ENCODE peak calls at places on chromosomes 16 and 17, in four cellular contexts. Z, W, B and A are unnamed samples.

GRCh38 chr16:85627835-85628556 is 14.9 kb downstream of the GSE1 start:
- DNase-seq in Z (no peak), W (no peak), B (no peak), A (no peak)

GRCh38 chr17:74768069-74768762 is 7.9 kb downstream of the NAT9 start:
- DNase-seq in Z (no peak), W (no peak), B (no peak), A (no peak)

GRCh38 chr16:69799601-69800000 is 37.5 kb downstream of the WWP2 start:
- DNase-seq in Z (no peak), W (no peak), B (no peak), A (no peak)

GRCh38 chr17:10526517-10526916 is 8.2 kb upstream of the MYH1 start:
- DNase-seq in Z (no peak), W (no peak), B (no peak), A (no peak)

GRCh38 chr16:22775220-22775912 is 38.6 kb upstream of the HS3ST2 start:
- DNase-seq in Z (no peak), W (no peak), B (no peak), A (no peak)

GRCh38 chr17:29451338-29451737 is 61.2 kb downstream of the TAOK1 start:
- DNase-seq in Z (no peak), W (no peak), B (no peak), A (no peak)

GRCh38 chr17:66906321-66907278 is 57.9 kb upstream of the CACNG4 start:
- DNase-seq in Z (peak; percentile 74), W (peak; percentile 81), B (peak; percentile 25), A (peak; percentile 73)

GRCh38 chr17:39219647-39220154 is 6.0 kb downstream of the STAC2 start:
- DNase-seq in Z (no peak), W (no peak), B (no peak), A (no peak)

GRCh38 chr17:30831257-30831656 is 509 bp upstream of the ATAD5 start:
- DNase-seq in Z (no peak), W (no peak), B (no peak), A (peak; percentile 66)

GRCh38 chr16:64089697-64090096 is 1032.2 kb downstream of the CDH11 start:
- DNase-seq in Z (peak; percentile 50), W (no peak), B (no peak), A (no peak)

GRCh38 chr17:42288985-42289862 is 926 bp downstream of the STAT5A start:
- DNase-seq in Z (no peak), W (peak; percentile 48), B (no peak), A (peak; percentile 83)

GRCh38 chr17:39178516-39178915 is 12.6 kb upstream of the ARL5C start:
- DNase-seq in Z (no peak), W (no peak), B (no peak), A (no peak)

GRCh38 chr17:73316919-73317505 is 5.2 kb upstream of the CDC42EP4 start:
- DNase-seq in Z (no peak), W (no peak), B (peak; percentile 70), A (no peak)

GRCh38 chr16:27801259-27801945 is 251.5 kb downstream of the KATNIP start:
- DNase-seq in Z (no peak), W (no peak), B (no peak), A (no peak)

GRCh38 chr16:87441886-87442580 is 49.9 kb downstream of the MAP1LC3B start:
- DNase-seq in Z (no peak), W (no peak), B (no peak), A (no peak)

GRCh38 chr16:67942200-67942509 is 1.8 kb downstream of the LCAT start:
- DNase-seq in Z (peak; percentile 61), W (peak; percentile 78), B (no peak), A (peak; percentile 71)

GRCh38 chr17:52157161-52157560 is 1.4 kb downstream of the CA10 start:
- DNase-seq in Z (no peak), W (no peak), B (no peak), A (no peak)

GRCh38 chr17:15309236-15309635 is 32.2 kb downstream of the TEKT3 start:
- DNase-seq in Z (no peak), W (no peak), B (no peak), A (no peak)

GRCh38 chr17:61634942-61635538 is 44.0 kb upstream of the NACA2 start:
- DNase-seq in Z (no peak), W (no peak), B (no peak), A (no peak)

GRCh38 chr17:44278006-44278405 is 10.1 kb upstream of the SLC4A1 start:
- DNase-seq in Z (no peak), W (no peak), B (no peak), A (no peak)

GRCh38 chr16:84595052-84595481 is 22.8 kb downstream of the COTL1 start:
- DNase-seq in Z (no peak), W (no peak), B (no peak), A (no peak)

GRCh38 chr16:23608194-23608593 is 12.1 kb upstream of the NDUFAB1 start:
- DNase-seq in Z (no peak), W (no peak), B (no peak), A (no peak)

GRCh38 chr17:64491995-64492394 is 4.9 kb downstream of the POLG2 start:
- DNase-seq in Z (no peak), W (no peak), B (no peak), A (no peak)

GRCh38 chr17:21742326-21742725 is 50.0 kb downstream of the KCNJ18 start:
- DNase-seq in Z (no peak), W (no peak), B (no peak), A (peak; percentile 11)

GRCh38 chr17:63309021-63309420 is 137.1 kb downstream of the CYB561 start:
- DNase-seq in Z (no peak), W (no peak), B (no peak), A (no peak)

GRCh38 chr17:11805952-11806351 is 191.3 kb downstream of the ZNF18 start:
- DNase-seq in Z (no peak), W (no peak), B (no peak), A (no peak)

GRCh38 chr16:19283637-19284036 is 1.9 kb upstream of the CLEC19A start:
- DNase-seq in Z (no peak), W (no peak), B (no peak), A (no peak)

GRCh38 chr17:81018044-81018802 is 16.7 kb upstream of the BAIAP2 start:
- DNase-seq in Z (no peak), W (no peak), B (peak; percentile 4), A (peak; percentile 55)

GRCh38 chr16:56783332-56783731 is 53.4 kb downstream of the NUP93 start:
- DNase-seq in Z (no peak), W (no peak), B (no peak), A (no peak)

DNA sequence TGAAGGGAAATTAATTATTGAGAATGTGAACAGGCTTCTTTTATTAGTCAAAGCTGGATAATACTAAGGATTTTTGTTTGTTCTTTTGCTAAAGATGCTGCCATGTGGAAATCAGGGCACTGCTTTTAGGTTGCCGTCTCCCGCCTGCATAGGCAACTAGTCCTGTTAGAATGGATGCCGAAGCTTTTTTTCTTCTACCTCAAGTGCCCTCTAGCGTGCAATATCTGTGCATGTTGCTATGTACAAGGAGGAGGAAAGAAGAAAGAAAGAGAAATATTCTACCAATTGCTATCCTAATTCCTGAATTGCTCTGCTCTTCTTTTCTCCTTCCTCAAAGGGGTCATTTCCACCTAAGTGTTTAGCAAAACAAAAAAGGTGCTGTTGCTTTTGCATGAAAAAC is 5.2 kb upstream of the CDH8 start:
- DNase-seq in Z (peak; percentile 40), W (peak; percentile 34), B (no peak), A (no peak)
- TF ChIP-seq ETV6 in Z (no peak), W (no peak), B (no peak), A (no peak)

GRCh38 chr17:9499041-9499440 is 76.6 kb downstream of the STX8 start:
- DNase-seq in Z (no peak), W (no peak), B (no peak), A (no peak)
- TF ChIP-seq ETV6 in Z (no peak), W (no peak), B (no peak), A (no peak)

DNA sequence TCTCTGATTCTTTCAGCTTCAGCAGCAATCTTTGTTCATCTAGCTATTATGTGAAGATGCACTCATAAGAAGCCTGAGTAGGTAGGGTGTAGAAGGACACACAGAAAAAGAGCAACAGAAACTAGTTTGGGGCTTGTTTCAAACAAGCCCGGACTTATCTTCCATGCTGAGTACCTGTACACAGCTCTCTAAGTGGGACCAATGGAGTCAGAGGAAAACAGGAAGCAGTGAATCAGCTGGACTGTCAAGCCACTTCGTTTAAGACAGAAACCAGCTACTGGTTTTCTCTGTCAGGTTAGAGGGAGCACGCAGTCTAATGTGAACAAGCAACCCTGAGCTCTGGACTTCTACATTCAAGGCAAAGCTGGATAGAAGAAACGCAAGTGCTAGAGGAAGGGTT is 16.0 kb downstream of the MAP2K6 start:
- DNase-seq in Z (no peak), W (no peak), B (no peak), A (no peak)
- TF ChIP-seq ETV6 in Z (no peak), W (no peak), B (no peak), A (no peak)

GRCh38 chr16:31215287-31216115 is 1.4 kb downstream of the PYDC1 start:
- DNase-seq in Z (peak; percentile 39), W (peak; percentile 89), B (no peak), A (peak; percentile 96)
- TF ChIP-seq ETV6 in Z (no peak), W (no peak), B (no peak), A (no peak)

GRCh38 chr16:5925850-5926249 is 828.3 kb upstream of the EEF2KMT start:
- DNase-seq in Z (no peak), W (no peak), B (no peak), A (no peak)
- TF ChIP-seq ETV6 in Z (no peak), W (no peak), B (no peak), A (no peak)

DNA sequence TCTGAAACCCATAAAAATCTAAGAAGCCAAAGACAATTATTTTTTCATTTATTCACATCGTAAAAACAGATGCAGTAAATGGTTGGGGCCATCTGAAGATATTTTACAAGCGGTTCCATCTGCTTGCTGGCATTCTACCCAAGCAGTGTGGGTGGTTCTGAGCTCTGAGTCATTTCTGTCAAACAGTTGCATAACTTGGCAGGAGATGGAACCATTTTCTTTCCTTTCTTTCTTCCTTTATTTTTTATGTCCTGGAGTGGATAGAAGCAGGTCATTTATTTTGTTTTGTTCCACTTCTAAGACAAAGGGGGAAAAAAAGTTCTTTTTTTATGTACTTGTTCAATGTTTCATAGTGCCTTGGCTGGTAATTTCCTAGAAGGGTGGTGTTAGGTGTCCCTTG is 1151.9 kb upstream of the GOT2 start:
- DNase-seq in Z (no peak), W (no peak), B (no peak), A (no peak)
- TF ChIP-seq ETV6 in Z (no peak), W (no peak), B (no peak), A (no peak)

DNA sequence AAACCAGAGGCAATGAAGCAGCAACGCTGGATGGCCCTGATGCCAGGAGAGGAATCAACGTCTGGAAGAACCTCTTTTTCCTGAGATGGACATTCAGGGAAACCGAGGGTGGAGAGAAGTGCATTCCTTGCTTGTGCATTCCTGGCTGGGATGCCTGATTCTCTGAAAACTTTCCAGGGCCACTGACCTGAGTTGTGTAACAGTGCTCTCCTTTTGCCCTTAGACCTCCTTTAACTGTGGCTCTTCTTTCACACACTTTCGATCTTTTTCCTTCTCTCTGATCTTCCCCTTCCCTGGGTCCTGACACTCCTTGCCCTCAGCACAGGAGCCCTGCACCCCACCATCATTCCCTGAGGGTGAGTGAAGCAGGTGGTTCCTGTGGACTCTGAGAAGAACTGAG is 20.4 kb upstream of the SP2 start:
- DNase-seq in Z (no peak), W (no peak), B (no peak), A (no peak)
- TF ChIP-seq ETV6 in Z (no peak), W (no peak), B (no peak), A (no peak)

GRCh38 chr16:4664538-4665418 is 28.6 kb upstream of the NUDT16L1 start:
- DNase-seq in Z (peak; percentile 75), W (no peak), B (no peak), A (no peak)
- TF ChIP-seq ETV6 in Z (no peak), W (no peak), B (no peak), A (no peak)